ENCODE peak calls at places on chromosomes 16 and 17, in eight cellular contexts. F, H, M, A, O, U, S and E are unnamed samples.

GRCh38 chr17:66715076-66715675 is 119.7 kb upstream of the CACNG5 start:
- DNase-seq in M (no peak), H (no peak), F (no peak), S (no peak), O (no peak), A (no peak), U (no peak), E (no peak)

GRCh38 chr16:78129349-78129748 is 29.9 kb downstream of the WWOX start:
- DNase-seq in S (no peak), A (no peak), O (no peak), M (no peak), U (no peak), H (no peak), F (no peak), E (no peak)

GRCh38 chr17:40194821-40195220 is 17.6 kb downstream of the RAPGEFL1 start:
- DNase-seq in M (no peak), F (no peak), O (no peak), H (no peak), S (no peak), U (no peak), A (no peak), E (no peak)

GRCh38 chr16:57651344-57652333 is 16.5 kb upstream of the ADGRG3 start:
- DNase-seq in A (no peak), H (no peak), O (peak; percentile 75), U (no peak), S (no peak), M (no peak), F (no peak), E (peak; percentile 51)

GRCh38 chr17:44820631-44821196 is 9.4 kb downstream of the GJC1 start:
- DNase-seq in S (no peak), A (no peak), U (peak; percentile 79), F (no peak), O (no peak), M (no peak), H (no peak), E (no peak)

GRCh38 chr17:57463103-57463885 is 207.0 kb downstream of the MSI2 start:
- DNase-seq in O (peak; percentile 93), M (no peak), S (no peak), H (no peak), U (peak; percentile 41), A (no peak), F (no peak), E (no peak)

GRCh38 chr16:62201911-62202310 is 165.7 kb upstream of the CDH8 start:
- DNase-seq in A (no peak), H (no peak), O (no peak), S (no peak), U (no peak), F (no peak), M (no peak), E (no peak)

GRCh38 chr17:31391496-31391949 is at the start of gene RAB11FIP4:
- DNase-seq in A (peak; percentile 44), U (no peak), O (no peak), F (peak; percentile 22), S (no peak), M (no peak), H (no peak), E (no peak)

GRCh38 chr17:39357488-39357887 is 43.9 kb downstream of the FBXL20 start:
- DNase-seq in M (no peak), U (no peak), H (no peak), O (no peak), F (no peak), S (no peak), A (no peak), E (no peak)

GRCh38 chr16:81553080-81553813 is 108.6 kb downstream of the CMIP start:
- DNase-seq in M (no peak), U (no peak), F (peak; percentile 56), O (no peak), A (no peak), S (no peak), H (no peak), E (no peak)

GRCh38 chr17:79795795-79796569 is 895 bp downstream of the CBX8 start:
- DNase-seq in F (no peak), O (no peak), H (no peak), A (no peak), U (no peak), M (no peak), S (no peak), E (no peak)

GRCh38 chr17:9002610-9003354 is 18.5 kb upstream of the NTN1 start:
- DNase-seq in U (no peak), S (no peak), O (no peak), H (no peak), M (no peak), F (no peak), A (no peak), E (peak; percentile 22)

GRCh38 chr17:77915594-77916021 is 42.9 kb upstream of the TNRC6C start:
- DNase-seq in M (no peak), O (no peak), A (no peak), F (no peak), S (no peak), H (no peak), U (no peak), E (no peak)

GRCh38 chr17:50697663-50698272 is 9.9 kb downstream of the ANKRD40 start:
- DNase-seq in U (no peak), O (no peak), A (no peak), S (no peak), M (no peak), H (no peak), F (no peak), E (no peak)

GRCh38 chr16:68076560-68076959 is 8.6 kb upstream of the NFATC3 start:
- DNase-seq in F (no peak), O (no peak), A (no peak), H (no peak), M (no peak), S (no peak), U (no peak), E (no peak)

GRCh38 chr17:57676543-57676942 is 68.6 kb downstream of the CCDC182 start:
- DNase-seq in U (no peak), A (no peak), O (no peak), M (no peak), H (no peak), S (no peak), F (no peak), E (no peak)

GRCh38 chr16:1432388-1433262 is 1.7 kb downstream of the PERCC1 start:
- DNase-seq in F (no peak), U (no peak), H (no peak), S (no peak), O (no peak), M (no peak), A (no peak), E (no peak)